ENCODE peak calls at places on chromosomes 11 and 22, in nine cellular contexts. One of them, this sample, is unnamed.

GRCh38 chr22:40331706-40332105 is 14.6 kb upstream of the ADSL start:
- DNase-seq in right lobe of liver: no peak
- DNase-seq in Peyer's patch: no peak
- DNase-seq in body of pancreas: no peak
- DNase-seq in NB4: no peak
- DNase-seq in A549: no peak
- DNase-seq in sigmoid colon: no peak
- DNase-seq in ovary: no peak
- DNase-seq in IMR-90: no peak
- DNase-seq in this sample: no peak

GRCh38 chr11:122113836-122114235 is 2.2 kb downstream of the BLID start:
- DNase-seq in right lobe of liver: no peak
- DNase-seq in Peyer's patch: no peak
- DNase-seq in body of pancreas: no peak
- DNase-seq in NB4: no peak
- DNase-seq in A549: no peak
- DNase-seq in sigmoid colon: no peak
- DNase-seq in ovary: no peak
- DNase-seq in IMR-90: peak
- DNase-seq in this sample: no peak

GRCh38 chr11:11661356-11662040 is 39.7 kb upstream of the GALNT18 start:
- DNase-seq in right lobe of liver: no peak
- DNase-seq in Peyer's patch: no peak
- DNase-seq in body of pancreas: no peak
- DNase-seq in NB4: no peak
- DNase-seq in A549: no peak
- DNase-seq in sigmoid colon: no peak
- DNase-seq in ovary: no peak
- DNase-seq in IMR-90: no peak
- DNase-seq in this sample: no peak

GRCh38 chr11:68457898-68458249 is 2.7 kb upstream of the PPP6R3 start:
- DNase-seq in right lobe of liver: no peak
- DNase-seq in Peyer's patch: no peak
- DNase-seq in body of pancreas: no peak
- DNase-seq in NB4: no peak
- DNase-seq in A549: no peak
- DNase-seq in sigmoid colon: no peak
- DNase-seq in ovary: no peak
- DNase-seq in IMR-90: no peak
- DNase-seq in this sample: peak

GRCh38 chr22:37519268-37520195 is at the start of gene CARD10:
- DNase-seq in right lobe of liver: peak
- DNase-seq in Peyer's patch: no peak
- DNase-seq in body of pancreas: no peak
- DNase-seq in NB4: peak
- DNase-seq in A549: peak
- DNase-seq in sigmoid colon: no peak
- DNase-seq in ovary: peak
- DNase-seq in IMR-90: no peak
- DNase-seq in this sample: no peak

GRCh38 chr11:100830978-100831732 is 144.1 kb downstream of the ARHGAP42 start:
- DNase-seq in right lobe of liver: no peak
- DNase-seq in Peyer's patch: no peak
- DNase-seq in body of pancreas: peak
- DNase-seq in NB4: no peak
- DNase-seq in A549: no peak
- DNase-seq in sigmoid colon: no peak
- DNase-seq in ovary: no peak
- DNase-seq in IMR-90: peak
- DNase-seq in this sample: peak

GRCh38 chr22:50671641-50672040 is 982 bp upstream of the SHANK3 start:
- DNase-seq in right lobe of liver: no peak
- DNase-seq in Peyer's patch: no peak
- DNase-seq in body of pancreas: no peak
- DNase-seq in NB4: no peak
- DNase-seq in A549: no peak
- DNase-seq in sigmoid colon: no peak
- DNase-seq in ovary: no peak
- DNase-seq in IMR-90: no peak
- DNase-seq in this sample: no peak

GRCh38 chr11:82823635-82824614 is 76.3 kb downstream of the PRCP start:
- DNase-seq in right lobe of liver: no peak
- DNase-seq in Peyer's patch: no peak
- DNase-seq in body of pancreas: no peak
- DNase-seq in NB4: no peak
- DNase-seq in A549: no peak
- DNase-seq in sigmoid colon: no peak
- DNase-seq in ovary: no peak
- DNase-seq in IMR-90: no peak
- DNase-seq in this sample: no peak

GRCh38 chr22:41598081-41598480 is 8.4 kb upstream of the PMM1 start:
- DNase-seq in right lobe of liver: no peak
- DNase-seq in Peyer's patch: no peak
- DNase-seq in body of pancreas: no peak
- DNase-seq in NB4: no peak
- DNase-seq in A549: no peak
- DNase-seq in sigmoid colon: no peak
- DNase-seq in ovary: peak
- DNase-seq in IMR-90: peak
- DNase-seq in this sample: no peak

GRCh38 chr11:95076416-95076815 is 9.7 kb downstream of the SRSF8 start:
- DNase-seq in right lobe of liver: no peak
- DNase-seq in Peyer's patch: no peak
- DNase-seq in body of pancreas: peak
- DNase-seq in NB4: peak
- DNase-seq in A549: no peak
- DNase-seq in sigmoid colon: no peak
- DNase-seq in ovary: peak
- DNase-seq in IMR-90: peak
- DNase-seq in this sample: no peak

GRCh38 chr11:83069441-83070043 is 2.2 kb downstream of the RAB30 start:
- DNase-seq in right lobe of liver: no peak
- DNase-seq in Peyer's patch: peak
- DNase-seq in body of pancreas: no peak
- DNase-seq in NB4: no peak
- DNase-seq in A549: no peak
- DNase-seq in sigmoid colon: no peak
- DNase-seq in ovary: no peak
- DNase-seq in IMR-90: no peak
- DNase-seq in this sample: no peak

GRCh38 chr11:76672431-76673163 is 2.0 kb upstream of the LRRC32 start:
- DNase-seq in right lobe of liver: no peak
- DNase-seq in Peyer's patch: peak
- DNase-seq in body of pancreas: no peak
- DNase-seq in NB4: peak
- DNase-seq in A549: no peak
- DNase-seq in sigmoid colon: no peak
- DNase-seq in ovary: no peak
- DNase-seq in IMR-90: no peak
- DNase-seq in this sample: no peak

GRCh38 chr11:73194593-73194992 is 23.5 kb upstream of the P2RY2 start:
- DNase-seq in right lobe of liver: peak
- DNase-seq in Peyer's patch: no peak
- DNase-seq in body of pancreas: no peak
- DNase-seq in NB4: no peak
- DNase-seq in A549: no peak
- DNase-seq in sigmoid colon: peak
- DNase-seq in ovary: peak
- DNase-seq in IMR-90: no peak
- DNase-seq in this sample: peak

GRCh38 chr11:27204527-27204926 is 158.5 kb downstream of the CCDC34 start:
- DNase-seq in right lobe of liver: no peak
- DNase-seq in Peyer's patch: no peak
- DNase-seq in body of pancreas: peak
- DNase-seq in NB4: peak
- DNase-seq in A549: no peak
- DNase-seq in sigmoid colon: no peak
- DNase-seq in ovary: no peak
- DNase-seq in IMR-90: no peak
- DNase-seq in this sample: no peak

GRCh38 chr11:67320011-67320410 is 16.7 kb downstream of the SSH3 start:
- DNase-seq in right lobe of liver: no peak
- DNase-seq in Peyer's patch: no peak
- DNase-seq in body of pancreas: no peak
- DNase-seq in NB4: no peak
- DNase-seq in A549: no peak
- DNase-seq in sigmoid colon: no peak
- DNase-seq in ovary: no peak
- DNase-seq in IMR-90: peak
- DNase-seq in this sample: no peak

GRCh38 chr11:80083561-80083960 is 642.7 kb upstream of the TENM4 start:
- DNase-seq in right lobe of liver: no peak
- DNase-seq in Peyer's patch: no peak
- DNase-seq in body of pancreas: no peak
- DNase-seq in NB4: no peak
- DNase-seq in A549: no peak
- DNase-seq in sigmoid colon: no peak
- DNase-seq in ovary: no peak
- DNase-seq in IMR-90: no peak
- DNase-seq in this sample: no peak

GRCh38 chr11:71120346-71120963 is 131.9 kb downstream of the SHANK2 start:
- DNase-seq in right lobe of liver: peak
- DNase-seq in Peyer's patch: no peak
- DNase-seq in body of pancreas: peak
- DNase-seq in NB4: peak
- DNase-seq in A549: peak
- DNase-seq in sigmoid colon: no peak
- DNase-seq in ovary: no peak
- DNase-seq in IMR-90: no peak
- DNase-seq in this sample: no peak

GRCh38 chr22:19631899-19632670 is 82.2 kb upstream of the SEPTIN5 start:
- DNase-seq in right lobe of liver: no peak
- DNase-seq in Peyer's patch: no peak
- DNase-seq in body of pancreas: no peak
- DNase-seq in NB4: peak
- DNase-seq in A549: peak
- DNase-seq in sigmoid colon: peak
- DNase-seq in ovary: no peak
- DNase-seq in IMR-90: peak
- DNase-seq in this sample: peak

DNA sequence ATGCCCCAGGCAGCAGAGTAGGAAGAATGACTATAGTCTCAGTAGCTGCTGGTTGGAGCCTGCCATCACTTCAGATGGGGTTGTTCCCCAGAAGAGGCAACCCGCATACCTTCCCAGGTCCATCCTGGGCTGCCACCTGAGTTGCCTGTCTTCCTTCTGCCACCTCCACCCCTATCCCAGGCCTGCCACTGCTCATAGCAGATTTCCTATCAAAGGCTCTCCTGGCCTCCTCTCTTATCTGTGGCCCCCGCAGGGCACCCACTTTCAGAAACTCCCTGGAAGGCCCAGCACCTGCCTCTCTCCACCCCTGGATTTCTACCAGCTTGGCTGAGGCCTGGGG is 648 bp upstream of the NR1H3 start:
- DNase-seq in right lobe of liver: no peak
- DNase-seq in Peyer's patch: no peak
- DNase-seq in body of pancreas: no peak
- DNase-seq in NB4: no peak
- DNase-seq in A549: no peak
- DNase-seq in sigmoid colon: no peak
- DNase-seq in ovary: no peak
- DNase-seq in IMR-90: no peak
- DNase-seq in this sample: no peak
- H3K4me3 ChIP-seq in right lobe of liver: peak
- H3K4me3 ChIP-seq in Peyer's patch: no peak
- H3K4me3 ChIP-seq in body of pancreas: no peak
- H3K4me3 ChIP-seq in NB4: no peak
- H3K4me3 ChIP-seq in A549: peak
- H3K4me3 ChIP-seq in sigmoid colon: peak
- H3K4me3 ChIP-seq in ovary: peak
- H3K4me3 ChIP-seq in IMR-90: no peak
- H3K4me3 ChIP-seq in this sample: no peak

GRCh38 chr11:103465555-103466140 is 356.4 kb downstream of the DYNC2H1 start:
- DNase-seq in right lobe of liver: no peak
- DNase-seq in Peyer's patch: no peak
- DNase-seq in body of pancreas: no peak
- DNase-seq in NB4: no peak
- DNase-seq in A549: no peak
- DNase-seq in sigmoid colon: no peak
- DNase-seq in ovary: no peak
- DNase-seq in IMR-90: no peak
- DNase-seq in this sample: no peak

GRCh38 chr11:103464420-103464819 is 355.2 kb downstream of the DYNC2H1 start:
- DNase-seq in right lobe of liver: no peak
- DNase-seq in Peyer's patch: no peak
- DNase-seq in body of pancreas: no peak
- DNase-seq in NB4: no peak
- DNase-seq in A549: no peak
- DNase-seq in sigmoid colon: no peak
- DNase-seq in ovary: no peak
- DNase-seq in IMR-90: no peak
- DNase-seq in this sample: no peak
- TF ChIP-seq CTCF in right lobe of liver: no peak
- TF ChIP-seq CTCF in Peyer's patch: no peak
- TF ChIP-seq CTCF in body of pancreas: no peak
- TF ChIP-seq CTCF in NB4: no peak
- TF ChIP-seq CTCF in A549: no peak
- TF ChIP-seq CTCF in sigmoid colon: no peak
- TF ChIP-seq CTCF in ovary: no peak
- TF ChIP-seq CTCF in IMR-90: no peak
- TF ChIP-seq CTCF in this sample: no peak

DNA sequence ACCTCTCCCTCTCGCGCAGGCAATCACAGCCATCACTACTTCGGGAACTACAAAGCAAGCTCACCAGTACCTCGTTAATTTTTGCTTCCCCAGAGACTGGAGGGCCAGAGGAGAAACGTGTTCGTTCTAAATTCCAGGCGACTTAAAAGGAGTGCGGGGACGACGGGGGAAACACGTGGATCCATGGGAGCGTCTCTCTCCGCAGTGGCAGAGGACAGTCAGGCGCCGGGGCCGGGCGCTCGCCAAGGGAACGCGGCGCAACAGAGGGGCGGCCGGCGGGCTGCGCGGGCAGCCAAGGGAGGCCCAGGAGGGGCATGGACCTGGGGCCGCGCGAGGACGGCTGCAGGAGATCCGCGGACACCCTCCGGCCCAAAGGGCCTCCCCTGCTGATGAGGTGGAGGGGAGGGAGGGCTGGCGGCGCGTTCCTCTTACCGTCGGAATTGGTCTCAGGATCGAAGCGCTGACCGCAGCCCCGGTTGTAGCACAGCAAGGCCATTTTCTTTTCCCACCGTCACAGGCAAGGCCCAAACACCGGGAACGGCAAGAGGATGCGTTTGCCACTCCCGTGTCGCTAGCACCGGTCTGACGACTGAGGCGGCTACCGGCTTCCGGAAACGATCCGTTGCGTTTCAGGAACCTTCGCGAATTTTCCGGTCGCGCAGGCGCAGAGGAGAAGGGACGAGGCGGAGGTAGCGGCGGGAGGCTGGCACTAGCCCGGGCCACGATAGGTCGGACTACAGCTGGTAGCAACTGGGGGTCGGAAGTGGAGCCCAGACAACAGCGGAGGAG is at the start of gene CHORDC1:
- DNase-seq in right lobe of liver: peak
- DNase-seq in Peyer's patch: peak
- DNase-seq in body of pancreas: peak
- DNase-seq in NB4: peak
- DNase-seq in A549: peak
- DNase-seq in sigmoid colon: peak
- DNase-seq in ovary: peak
- DNase-seq in IMR-90: peak
- DNase-seq in this sample: peak
- TF ChIP-seq POLR2A in right lobe of liver: peak
- TF ChIP-seq POLR2A in Peyer's patch: peak
- TF ChIP-seq POLR2A in body of pancreas: peak
- TF ChIP-seq POLR2A in NB4: peak
- TF ChIP-seq POLR2A in A549: peak
- TF ChIP-seq POLR2A in sigmoid colon: peak
- TF ChIP-seq POLR2A in ovary: peak
- TF ChIP-seq POLR2A in IMR-90: peak
- TF ChIP-seq POLR2A in this sample: no peak

GRCh38 chr22:44023404-44024287 is 456 bp upstream of the PARVB start:
- DNase-seq in right lobe of liver: peak
- DNase-seq in Peyer's patch: peak
- DNase-seq in body of pancreas: no peak
- DNase-seq in NB4: peak
- DNase-seq in A549: no peak
- DNase-seq in sigmoid colon: no peak
- DNase-seq in ovary: peak
- DNase-seq in IMR-90: peak
- DNase-seq in this sample: no peak
- H3K4me3 ChIP-seq in right lobe of liver: peak
- H3K4me3 ChIP-seq in Peyer's patch: peak
- H3K4me3 ChIP-seq in body of pancreas: no peak
- H3K4me3 ChIP-seq in NB4: peak
- H3K4me3 ChIP-seq in A549: peak
- H3K4me3 ChIP-seq in sigmoid colon: peak
- H3K4me3 ChIP-seq in ovary: peak
- H3K4me3 ChIP-seq in IMR-90: peak
- H3K4me3 ChIP-seq in this sample: peak

This sample was measured in lower leg skin.